ENCODE peak calls at places on chromosomes 7 and 10, in four cellular contexts. R, C, Y and T are unnamed samples.

GRCh38 chr10:35684625-35685024 is 42.5 kb upstream of the FZD8 start:
- DNase-seq in R (no peak), C (no peak), Y (no peak), T (no peak)

GRCh38 chr7:5093948-5094347 is 48.3 kb downstream of the RBAK start:
- DNase-seq in R (no peak), C (no peak), Y (no peak), T (no peak)

GRCh38 chr7:135729230-135729629 is 1.2 kb upstream of the SLC13A4 start:
- DNase-seq in R (no peak), C (no peak), Y (no peak), T (no peak)

GRCh38 chr7:70408477-70408876 is 723.5 kb upstream of the GALNT17 start:
- DNase-seq in R (peak; percentile 75), C (no peak), Y (no peak), T (no peak)

GRCh38 chr7:141072548-141073172 is 1.2 kb upstream of the TMEM178B start:
- DNase-seq in R (no peak), C (peak; percentile 52), Y (peak; percentile 53), T (no peak)

GRCh38 chr10:19048479-19048878 is at the start of gene MALRD1:
- DNase-seq in R (no peak), C (no peak), Y (no peak), T (no peak)

GRCh38 chr7:137920637-137921473 is 74.1 kb upstream of the DGKI start:
- DNase-seq in R (no peak), C (no peak), Y (no peak), T (no peak)

GRCh38 chr10:110269641-110270318 is 34.9 kb downstream of the SMNDC1 start:
- DNase-seq in R (no peak), C (no peak), Y (no peak), T (no peak)

GRCh38 chr10:44173558-44173894 is 211.4 kb downstream of the CXCL12 start:
- DNase-seq in R (no peak), C (no peak), Y (no peak), T (no peak)

GRCh38 chr7:23106491-23106800 is 861 bp downstream of the KLHL7 start:
- DNase-seq in R (no peak), C (no peak), Y (no peak), T (no peak)

GRCh38 chr10:70728328-70728727 is 56.0 kb downstream of the ADAMTS14 start:
- DNase-seq in R (no peak), C (no peak), Y (no peak), T (no peak)

GRCh38 chr7:108430664-108431063 is 25.6 kb downstream of the NRCAM start:
- DNase-seq in R (no peak), C (no peak), Y (no peak), T (no peak)

GRCh38 chr7:28862876-28863275 is 95.3 kb downstream of the TRIL start:
- DNase-seq in R (no peak), C (no peak), Y (no peak), T (no peak)

GRCh38 chr10:31146496-31147219 is 115.0 kb upstream of the ZNF438 start:
- DNase-seq in R (no peak), C (no peak), Y (peak; percentile 72), T (no peak)

GRCh38 chr7:4006687-4007086 is 675.4 kb upstream of the FOXK1 start:
- DNase-seq in R (no peak), C (no peak), Y (peak; percentile 83), T (no peak)

GRCh38 chr7:159141660-159142059 is 3.0 kb downstream of the VIPR2 start:
- DNase-seq in R (no peak), C (no peak), Y (no peak), T (no peak)

GRCh38 chr7:494261-494687 is 25.4 kb downstream of the PDGFA start:
- DNase-seq in R (no peak), C (no peak), Y (no peak), T (no peak)

GRCh38 chr10:102627446-102628293 is 16.6 kb upstream of the TRIM8 start:
- DNase-seq in R (no peak), C (no peak), Y (peak; percentile 66), T (no peak)

GRCh38 chr10:110151467-110151866 is 55.9 kb upstream of the MXI1 start:
- DNase-seq in R (no peak), C (no peak), Y (peak; percentile 58), T (no peak)

GRCh38 chr7:123041085-123041484 is 45.6 kb upstream of the TAS2R16 start:
- DNase-seq in R (no peak), C (no peak), Y (no peak), T (no peak)

GRCh38 chr7:138727336-138728099 is 26.4 kb upstream of the SVOPL start:
- DNase-seq in R (no peak), C (no peak), Y (peak; percentile 77), T (no peak)

GRCh38 chr10:43843331-43844101 is 194.8 kb upstream of the ZNF32 start:
- DNase-seq in R (no peak), C (no peak), Y (no peak), T (no peak)

GRCh38 chr7:121440857-121441503 is 44.9 kb upstream of the FAM3C start:
- DNase-seq in R (no peak), C (no peak), Y (no peak), T (no peak)

GRCh38 chr10:26969145-26969926 is 108.6 kb upstream of the ABI1 start:
- DNase-seq in R (no peak), C (no peak), Y (no peak), T (no peak)

GRCh38 chr7:149558149-149558861 is 60.7 kb upstream of the ZNF746 start:
- DNase-seq in R (no peak), C (no peak), Y (peak; percentile 79), T (no peak)

GRCh38 chr7:31253486-31253885 is 87.0 kb downstream of the NEUROD6 start:
- DNase-seq in R (no peak), C (no peak), Y (no peak), T (no peak)

GRCh38 chr7:43112941-43113621 is 634 bp downstream of the HECW1 start:
- DNase-seq in R (no peak), C (no peak), Y (peak; percentile 37), T (no peak)

GRCh38 chr10:77513783-77514331 is 123.8 kb downstream of the KCNMA1 start:
- DNase-seq in R (no peak), C (no peak), Y (peak; percentile 92), T (no peak)

GRCh38 chr10:92750788-92751533 is 61.2 kb downstream of the HHEX start:
- DNase-seq in R (no peak), C (no peak), Y (no peak), T (no peak)

GRCh38 chr7:55174856-55175255 is 156.0 kb downstream of the EGFR start:
- DNase-seq in R (no peak), C (no peak), Y (no peak), T (no peak)

GRCh38 chr7:20152511-20152910 is 64.7 kb downstream of the MACC1 start:
- DNase-seq in R (no peak), C (no peak), Y (peak; percentile 43), T (no peak)

GRCh38 chr10:8840356-8840755 is 785.9 kb downstream of the GATA3 start:
- DNase-seq in R (no peak), C (no peak), Y (no peak), T (no peak)

GRCh38 chr7:44791278-44792219 is 4.9 kb upstream of the PPIA start:
- DNase-seq in R (no peak), C (no peak), Y (no peak), T (no peak)

GRCh38 chr10:2935647-2936386 is 131.5 kb upstream of the PFKP start:
- DNase-seq in R (no peak), C (no peak), Y (no peak), T (no peak)

GRCh38 chr10:31583358-31583757 is 264.3 kb downstream of the ZEB1 start:
- DNase-seq in R (no peak), C (no peak), Y (no peak), T (no peak)

GRCh38 chr7:112404321-112404720 is 45.9 kb upstream of the IFRD1 start:
- DNase-seq in R (no peak), C (no peak), Y (no peak), T (no peak)

GRCh38 chr7:115357213-115357999 is 435.5 kb downstream of the MDFIC start:
- DNase-seq in R (no peak), C (no peak), Y (no peak), T (no peak)

GRCh38 chr10:1070939-1071338 is 14.8 kb downstream of the WDR37 start:
- DNase-seq in R (no peak), C (no peak), Y (no peak), T (no peak)

GRCh38 chr7:129434846-129435318 is 650 bp downstream of the STRIP2 start:
- DNase-seq in R (no peak), C (no peak), Y (peak; percentile 12), T (no peak)
- H3K27ac ChIP-seq in R (no peak overlapping the region), C (no peak overlapping the region), Y (peak overlapping the region; percentile 67), T (no peak overlapping the region)

GRCh38 chr7:35037526-35038339 is 448 bp upstream of the DPY19L1 start:
- DNase-seq in R (peak; percentile 94), C (peak; percentile 91), Y (peak; percentile 88), T (peak; percentile 95)

GRCh38 chr7:35039343-35039742 is 2.1 kb upstream of the DPY19L1 start:
- DNase-seq in R (no peak), C (no peak), Y (no peak), T (no peak)

GRCh38 chr7:35036361-35037171 is 719 bp downstream of the DPY19L1 start:
- DNase-seq in R (peak; percentile 51), C (peak; percentile 33), Y (peak; percentile 42), T (peak; percentile 57)

GRCh38 chr7:35037211-35037525 is at the start of gene DPY19L1:
- DNase-seq in R (no peak), C (no peak), Y (no peak), T (no peak)

DNA sequence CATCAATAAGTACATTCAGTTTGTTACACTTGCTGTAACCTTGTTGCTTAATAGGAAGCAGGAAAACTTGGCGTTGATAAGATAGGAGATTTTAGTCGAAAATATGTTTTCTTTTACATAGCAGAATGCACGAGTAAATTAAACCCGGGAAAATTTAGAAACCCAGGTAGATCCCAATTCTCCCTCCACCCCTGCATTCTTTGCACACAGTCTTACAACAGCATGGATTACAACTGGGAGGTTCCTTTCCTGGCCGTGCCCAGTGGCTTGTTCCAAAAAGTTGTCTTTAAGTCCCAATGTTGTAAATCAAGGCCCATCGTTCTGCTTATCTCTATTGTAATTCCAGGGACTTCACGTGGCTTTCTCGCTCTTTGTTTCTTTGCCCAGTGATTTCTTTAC is 1.1 kb upstream of the DPY19L1 start:
- DNase-seq in R (no peak), C (no peak), Y (no peak), T (no peak)
- H3K27ac ChIP-seq in R (no peak overlapping the region), C (peak overlapping the region; percentile 69), Y (no peak overlapping the region), T (peak overlapping the region; percentile 49)

GRCh38 chr7:46610746-46611145 is 689.7 kb upstream of the IGFBP3 start:
- DNase-seq in R (no peak), C (no peak), Y (no peak), T (no peak)

GRCh38 chr7:46606771-46607170 is 685.7 kb upstream of the IGFBP3 start:
- DNase-seq in R (no peak), C (no peak), Y (no peak), T (no peak)

GRCh38 chr7:46603780-46604725 is 683.0 kb upstream of the IGFBP3 start:
- DNase-seq in R (no peak), C (no peak), Y (no peak), T (no peak)

GRCh38 chr7:46603296-46603701 is 682.2 kb upstream of the IGFBP3 start:
- DNase-seq in R (no peak), C (no peak), Y (no peak), T (no peak)

GRCh38 chr7:46607176-46607575 is 686.1 kb upstream of the IGFBP3 start:
- DNase-seq in R (no peak), C (no peak), Y (no peak), T (no peak)
- H3K27ac ChIP-seq in R (no peak overlapping the region), C (no peak overlapping the region), Y (no peak overlapping the region), T (no peak overlapping the region)

GRCh38 chr7:107007004-107007891 is 37.3 kb upstream of the PRKAR2B start:
- DNase-seq in R (no peak), C (no peak), Y (no peak), T (no peak)
- H3K27ac ChIP-seq in R (no peak overlapping the region), C (no peak overlapping the region), Y (no peak overlapping the region), T (no peak overlapping the region)